ENCODE peak calls at places on chromosomes 12 and 14, in nine cellular contexts. D, F, Y, T, L, M, W, V and Z are unnamed samples.

GRCh38 chr14:22555573-22556011 is 33.4 kb downstream of the DAD1 start:
- DNase-seq in T (peak; percentile 66), M (peak; percentile 88), D (no peak), Y (no peak), L (no peak), F (peak; percentile 29), V (no peak), W (no peak), Z (peak; percentile 35)

GRCh38 chr14:34359423-34360120 is 102.5 kb downstream of the SPTSSA start:
- DNase-seq in D (no peak), T (no peak), W (peak; percentile 74), Y (no peak), F (no peak), M (no peak), L (no peak), V (no peak), Z (no peak)

GRCh38 chr12:5733136-5733755 is 211.8 kb downstream of the ANO2 start:
- DNase-seq in F (no peak), W (no peak), M (no peak), Y (no peak), D (no peak), V (no peak), T (no peak), L (no peak), Z (no peak)

GRCh38 chr12:19430988-19431387 is 8.3 kb upstream of the AEBP2 start:
- DNase-seq in Y (no peak), T (no peak), L (no peak), F (peak; percentile 28), M (no peak), D (no peak), W (peak; percentile 24), V (no peak), Z (no peak)

GRCh38 chr12:78442454-78442801 is 422.1 kb upstream of the SYT1 start:
- DNase-seq in F (peak; percentile 71), W (no peak), V (no peak), D (no peak), L (no peak), M (no peak), Y (no peak), T (no peak), Z (no peak)

GRCh38 chr12:4293942-4294505 is 20.5 kb downstream of the CCND2 start:
- DNase-seq in T (no peak), V (peak; percentile 23), M (peak; percentile 62), W (peak; percentile 8), Y (no peak), F (no peak), D (no peak), L (no peak), Z (no peak)

GRCh38 chr14:95993768-95994592 is 45.2 kb upstream of the C14orf132 start:
- DNase-seq in Y (peak; percentile 11), M (no peak), T (peak; percentile 6), V (no peak), L (peak; percentile 76), W (peak; percentile 83), F (peak; percentile 67), D (peak; percentile 92), Z (peak; percentile 41)

GRCh38 chr14:72480465-72481243 is 413.2 kb downstream of the DPF3 start:
- DNase-seq in M (no peak), W (no peak), D (no peak), V (no peak), Y (no peak), F (no peak), T (no peak), L (no peak), Z (no peak)

GRCh38 chr14:49447725-49448124 is 138.5 kb downstream of the RPS29 start:
- DNase-seq in Y (no peak), D (no peak), W (no peak), M (no peak), F (no peak), T (no peak), V (no peak), L (no peak), Z (no peak)

GRCh38 chr12:57845478-57846284 is 848 bp downstream of the CTDSP2 start:
- DNase-seq in W (peak; percentile 77), D (peak; percentile 71), F (peak; percentile 57), L (peak; percentile 92), T (peak; percentile 47), V (peak; percentile 80), Y (peak; percentile 44), M (peak; percentile 86), Z (peak; percentile 80)

GRCh38 chr14:51834218-51834617 is 26.2 kb upstream of the GNG2 start:
- DNase-seq in D (no peak), F (no peak), V (no peak), L (no peak), W (no peak), M (no peak), T (no peak), Y (no peak), Z (no peak)

GRCh38 chr12:38154096-38155019 is 162.2 kb upstream of the ALG10B start:
- DNase-seq in V (no peak), M (peak; percentile 50), D (no peak), T (no peak), F (no peak), L (peak; percentile 34), W (no peak), Y (no peak), Z (no peak)

GRCh38 chr14:95291859-95292542 is 27.7 kb downstream of the CLMN start:
- DNase-seq in V (no peak), F (peak; percentile 93), T (no peak), W (peak; percentile 73), M (no peak), L (no peak), Y (peak; percentile 34), D (no peak), Z (no peak)

GRCh38 chr12:27899151-27899661 is 73.3 kb downstream of the PTHLH start:
- DNase-seq in M (no peak), L (no peak), T (no peak), V (no peak), F (peak; percentile 99), Y (no peak), W (no peak), D (no peak), Z (no peak)

GRCh38 chr12:126874427-126875026 is 1392.4 kb upstream of the TMEM132C start:
- DNase-seq in L (peak; percentile 98), Y (peak; percentile 69), W (peak; percentile 21), D (peak; percentile 70), F (peak; percentile 61), M (peak; percentile 87), T (peak; percentile 42), V (no peak), Z (peak; percentile 73)

GRCh38 chr12:481422-481821 is 21.7 kb downstream of the B4GALNT3 start:
- DNase-seq in V (no peak), F (peak; percentile 27), L (peak; percentile 49), D (no peak), M (no peak), T (no peak), Y (peak; percentile 42), W (peak; percentile 96), Z (no peak)